ENCODE peak calls at places on chromosomes 6 and 20, in four cellular contexts. One of them, this sample, is unnamed.

GRCh38 chr6:25193147-25193864 is 85.9 kb upstream of the CARMIL1 start:
- DNase-seq in GM12878: no peak
- DNase-seq in HL-60: no peak
- DNase-seq in K562: no peak
- DNase-seq in this sample: no peak

GRCh38 chr6:43129434-43130194 is 41.5 kb upstream of the SRF start:
- DNase-seq in GM12878: no peak
- DNase-seq in K562: peak; percentile 75
- DNase-seq in HL-60: peak; percentile 20
- DNase-seq in this sample: no peak

GRCh38 chr6:10453596-10453995 is 38.7 kb upstream of the TFAP2A start:
- DNase-seq in HL-60: no peak
- DNase-seq in K562: no peak
- DNase-seq in GM12878: no peak
- DNase-seq in this sample: no peak

GRCh38 chr6:107047807-107048206 is 19.8 kb downstream of the MTRES1 start:
- DNase-seq in GM12878: no peak
- DNase-seq in HL-60: no peak
- DNase-seq in K562: no peak
- DNase-seq in this sample: no peak

GRCh38 chr20:63154395-63154794 is 61.5 kb downstream of the YTHDF1 start:
- DNase-seq in GM12878: no peak
- DNase-seq in K562: no peak
- DNase-seq in HL-60: no peak
- DNase-seq in this sample: no peak

GRCh38 chr6:90079555-90080490 is 185.6 kb downstream of the GJA10 start:
- DNase-seq in HL-60: no peak
- DNase-seq in GM12878: no peak
- DNase-seq in K562: no peak
- DNase-seq in this sample: no peak

GRCh38 chr6:11675610-11676009 is 103.0 kb downstream of the ADTRP start:
- DNase-seq in K562: no peak
- DNase-seq in HL-60: no peak
- DNase-seq in GM12878: no peak
- DNase-seq in this sample: no peak

GRCh38 chr6:145960918-145961604 is 3.1 kb downstream of the SHPRH start:
- DNase-seq in K562: no peak
- DNase-seq in GM12878: no peak
- DNase-seq in HL-60: peak; percentile 36
- DNase-seq in this sample: no peak

GRCh38 chr20:13840093-13840465 is 55.3 kb downstream of the NDUFAF5 start:
- DNase-seq in HL-60: no peak
- DNase-seq in GM12878: no peak
- DNase-seq in K562: no peak
- DNase-seq in this sample: no peak

GRCh38 chr6:5260111-5260620 is 584 bp downstream of the LYRM4 start:
- DNase-seq in K562: peak; percentile 88
- DNase-seq in HL-60: peak; percentile 79
- DNase-seq in GM12878: no peak
- DNase-seq in this sample: peak; percentile 64

GRCh38 chr20:53942121-53942816 is 128.1 kb downstream of the BCAS1 start:
- DNase-seq in K562: no peak
- DNase-seq in HL-60: no peak
- DNase-seq in GM12878: peak; percentile 63
- DNase-seq in this sample: no peak

GRCh38 chr6:150418825-150419594 is 50.2 kb downstream of the IYD start:
- DNase-seq in HL-60: peak; percentile 41
- DNase-seq in K562: peak; percentile 73
- DNase-seq in GM12878: no peak
- DNase-seq in this sample: peak; percentile 28

GRCh38 chr6:125781307-125781868 is 9.4 kb upstream of the NCOA7 start:
- DNase-seq in GM12878: no peak
- DNase-seq in K562: peak; percentile 34
- DNase-seq in HL-60: no peak
- DNase-seq in this sample: no peak

GRCh38 chr6:136657629-136658028 is 107.4 kb upstream of the MAP7 start:
- DNase-seq in GM12878: no peak
- DNase-seq in K562: no peak
- DNase-seq in HL-60: no peak
- DNase-seq in this sample: no peak

GRCh38 chr6:127582777-127583462 is 5.9 kb downstream of the C6orf58 start:
- DNase-seq in HL-60: no peak
- DNase-seq in GM12878: no peak
- DNase-seq in K562: no peak
- DNase-seq in this sample: no peak

GRCh38 chr6:85469276-85470022 is 19.6 kb downstream of the NT5E start:
- DNase-seq in GM12878: no peak
- DNase-seq in HL-60: no peak
- DNase-seq in K562: no peak
- DNase-seq in this sample: no peak

GRCh38 chr6:45376310-45377040 is 1.3 kb downstream of the SUPT3H start:
- DNase-seq in GM12878: no peak
- DNase-seq in HL-60: no peak
- DNase-seq in K562: no peak
- DNase-seq in this sample: no peak

GRCh38 chr6:75272145-75272840 is 12.3 kb downstream of the TMEM30A start:
- DNase-seq in HL-60: peak; percentile 55
- DNase-seq in K562: no peak
- DNase-seq in GM12878: no peak
- DNase-seq in this sample: no peak

GRCh38 chr6:129597023-129597713 is 112.8 kb downstream of the ARHGAP18 start:
- DNase-seq in GM12878: no peak
- DNase-seq in HL-60: no peak
- DNase-seq in K562: no peak
- DNase-seq in this sample: no peak

GRCh38 chr6:2426561-2427340 is 181.3 kb upstream of the GMDS start:
- DNase-seq in GM12878: no peak
- DNase-seq in K562: no peak
- DNase-seq in HL-60: no peak
- DNase-seq in this sample: no peak

GRCh38 chr6:152273002-152273401 is 364.2 kb downstream of the SYNE1 start:
- DNase-seq in HL-60: no peak
- DNase-seq in K562: no peak
- DNase-seq in GM12878: no peak
- DNase-seq in this sample: no peak

GRCh38 chr20:1184638-1185315 is at the start of gene TMEM74B:
- DNase-seq in GM12878: no peak
- DNase-seq in HL-60: no peak
- DNase-seq in K562: peak; percentile 29
- DNase-seq in this sample: peak; percentile 37

GRCh38 chr6:20997143-20997792 is 463.0 kb downstream of the CDKAL1 start:
- DNase-seq in HL-60: no peak
- DNase-seq in GM12878: no peak
- DNase-seq in K562: no peak
- DNase-seq in this sample: no peak

GRCh38 chr20:44523746-44524145 is 1.9 kb upstream of the SERINC3 start:
- DNase-seq in K562: no peak
- DNase-seq in HL-60: no peak
- DNase-seq in GM12878: no peak
- DNase-seq in this sample: no peak

GRCh38 chr20:14331671-14332070 is 5.7 kb downstream of the FLRT3 start:
- DNase-seq in HL-60: no peak
- DNase-seq in GM12878: no peak
- DNase-seq in K562: no peak
- DNase-seq in this sample: no peak

GRCh38 chr6:42679358-42679757 is 43.0 kb downstream of the PRPH2 start:
- DNase-seq in GM12878: no peak
- DNase-seq in K562: no peak
- DNase-seq in HL-60: no peak
- DNase-seq in this sample: no peak

GRCh38 chr6:56579155-56579851 is 63.4 kb downstream of the DST start:
- DNase-seq in GM12878: no peak
- DNase-seq in K562: no peak
- DNase-seq in HL-60: no peak
- DNase-seq in this sample: no peak

GRCh38 chr20:48204499-48204898 is 419.2 kb upstream of the SULF2 start:
- DNase-seq in HL-60: no peak
- DNase-seq in GM12878: no peak
- DNase-seq in K562: no peak
- DNase-seq in this sample: no peak
- TF ChIP-seq SPI1 in HL-60: no peak
- TF ChIP-seq SPI1 in GM12878: no peak
- TF ChIP-seq SPI1 in K562: no peak
- TF ChIP-seq SPI1 in this sample: no peak

GRCh38 chr20:32484221-32485125 is 100.7 kb downstream of the NOL4L start:
- DNase-seq in GM12878: no peak
- DNase-seq in HL-60: peak; percentile 36
- DNase-seq in K562: no peak
- DNase-seq in this sample: peak; percentile 28
- TF ChIP-seq SPI1 in GM12878: no peak
- TF ChIP-seq SPI1 in HL-60: no peak
- TF ChIP-seq SPI1 in K562: no peak
- TF ChIP-seq SPI1 in this sample: no peak

GRCh38 chr6:167092672-167093339 is 30.1 kb upstream of the CCR6 start:
- DNase-seq in GM12878: no peak
- DNase-seq in K562: no peak
- DNase-seq in HL-60: peak; percentile 35
- DNase-seq in this sample: no peak

GRCh38 chr6:167091149-167092107 is 31.5 kb upstream of the CCR6 start:
- DNase-seq in GM12878: no peak
- DNase-seq in HL-60: peak; percentile 74
- DNase-seq in K562: no peak
- DNase-seq in this sample: no peak

GRCh38 chr6:167087857-167088256 is 35.0 kb upstream of the CCR6 start:
- DNase-seq in GM12878: no peak
- DNase-seq in K562: no peak
- DNase-seq in HL-60: no peak
- DNase-seq in this sample: no peak

GRCh38 chr6:167089243-167090142 is 33.4 kb upstream of the CCR6 start:
- DNase-seq in HL-60: peak; percentile 21
- DNase-seq in K562: no peak
- DNase-seq in GM12878: no peak
- DNase-seq in this sample: no peak

DNA sequence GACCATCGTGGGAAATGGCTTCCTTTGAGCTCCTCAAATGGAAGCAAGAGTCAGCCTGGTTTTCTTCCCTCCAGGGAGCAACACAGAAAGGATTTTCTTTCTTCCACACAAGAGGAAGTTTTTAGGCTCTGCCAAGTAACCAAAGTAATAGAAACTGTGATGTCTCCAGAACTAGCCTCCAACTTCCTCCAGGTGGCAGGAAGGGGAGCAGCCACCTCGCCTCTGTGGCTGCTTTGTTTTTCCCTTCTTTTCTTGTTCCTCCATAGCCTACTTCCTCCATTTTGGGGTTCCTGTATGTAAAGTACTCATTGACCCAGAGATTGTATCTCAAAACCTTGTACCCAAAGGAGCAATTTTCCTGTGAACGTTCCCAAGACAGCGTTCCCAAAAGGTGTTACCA is 32.7 kb upstream of the CCR6 start:
- DNase-seq in GM12878: no peak
- DNase-seq in HL-60: peak; percentile 71
- DNase-seq in K562: no peak
- DNase-seq in this sample: no peak
- TF ChIP-seq SPI1 in GM12878: no peak
- TF ChIP-seq SPI1 in HL-60: no peak
- TF ChIP-seq SPI1 in K562: no peak
- TF ChIP-seq SPI1 in this sample: no peak

GRCh38 chr6:19608546-19608945 is 228.6 kb upstream of the ID4 start:
- DNase-seq in HL-60: no peak
- DNase-seq in K562: no peak
- DNase-seq in GM12878: no peak
- DNase-seq in this sample: no peak

GRCh38 chr6:19602614-19603013 is 234.6 kb upstream of the ID4 start:
- DNase-seq in HL-60: no peak
- DNase-seq in GM12878: no peak
- DNase-seq in K562: no peak
- DNase-seq in this sample: no peak

GRCh38 chr6:19605624-19606023 is 231.5 kb upstream of the ID4 start:
- DNase-seq in K562: no peak
- DNase-seq in HL-60: no peak
- DNase-seq in GM12878: no peak
- DNase-seq in this sample: no peak

GRCh38 chr6:19599813-19600464 is 237.2 kb upstream of the ID4 start:
- DNase-seq in K562: no peak
- DNase-seq in GM12878: no peak
- DNase-seq in HL-60: no peak
- DNase-seq in this sample: no peak

DNA sequence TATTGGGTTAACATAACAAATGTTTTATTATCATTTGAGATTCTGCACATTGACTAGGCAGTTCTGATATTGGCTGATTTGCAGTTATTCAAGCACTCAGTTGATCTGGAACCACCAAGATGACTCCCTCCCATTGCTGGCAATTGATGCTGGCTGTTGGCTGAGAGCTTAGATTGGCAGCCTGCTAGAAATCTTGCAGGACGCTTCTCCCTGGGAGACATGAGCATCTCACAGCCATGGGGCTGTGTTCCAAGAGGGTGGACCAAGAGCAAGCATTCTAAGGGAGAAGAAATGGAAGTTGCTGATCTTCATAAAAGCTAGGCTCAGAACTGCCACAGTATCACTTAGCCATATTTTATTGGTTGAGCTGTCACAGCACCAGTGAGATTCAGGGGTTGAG is 233.5 kb upstream of the ID4 start:
- DNase-seq in K562: no peak
- DNase-seq in GM12878: no peak
- DNase-seq in HL-60: no peak
- DNase-seq in this sample: no peak
- TF ChIP-seq SPI1 in K562: no peak
- TF ChIP-seq SPI1 in GM12878: no peak
- TF ChIP-seq SPI1 in HL-60: no peak
- TF ChIP-seq SPI1 in this sample: no peak

GRCh38 chr6:15870354-15871043 is 207.7 kb upstream of the DTNBP1 start:
- DNase-seq in HL-60: peak; percentile 36
- DNase-seq in GM12878: no peak
- DNase-seq in K562: no peak
- DNase-seq in this sample: no peak

GRCh38 chr6:15874351-15874750 is 211.5 kb upstream of the DTNBP1 start:
- DNase-seq in HL-60: no peak
- DNase-seq in K562: no peak
- DNase-seq in GM12878: no peak
- DNase-seq in this sample: no peak

GRCh38 chr6:15874821-15875220 is 212.0 kb upstream of the DTNBP1 start:
- DNase-seq in HL-60: no peak
- DNase-seq in K562: no peak
- DNase-seq in GM12878: no peak
- DNase-seq in this sample: no peak

GRCh38 chr6:15872252-15873103 is 209.7 kb upstream of the DTNBP1 start:
- DNase-seq in HL-60: no peak
- DNase-seq in K562: no peak
- DNase-seq in GM12878: no peak
- DNase-seq in this sample: no peak

DNA sequence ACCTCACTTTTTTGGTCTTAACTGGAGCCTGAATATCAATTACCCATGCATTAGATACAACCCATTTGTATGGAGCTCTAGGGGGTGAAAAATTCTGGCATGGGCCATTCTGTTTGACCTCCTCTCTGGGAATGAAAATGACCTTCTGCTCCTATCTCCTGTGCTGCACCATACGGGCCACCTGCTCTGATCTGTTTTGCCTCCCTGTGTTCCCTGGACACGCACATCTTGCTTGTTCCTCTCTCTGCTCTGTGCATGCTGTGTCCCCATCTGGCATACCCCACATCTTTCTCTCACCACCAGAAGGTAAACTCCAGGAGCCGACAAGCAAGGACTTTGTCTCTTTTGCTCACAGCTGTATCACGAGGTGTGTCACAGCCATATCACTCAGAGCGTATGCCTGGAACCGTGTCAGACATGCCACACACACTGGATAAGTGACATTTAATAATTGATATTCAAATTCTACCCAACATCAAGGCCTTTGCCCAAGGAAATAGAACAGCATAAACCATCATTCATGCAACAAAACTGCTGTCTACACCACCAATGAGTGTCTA is 208.5 kb upstream of the DTNBP1 start:
- DNase-seq in GM12878: no peak
- DNase-seq in K562: no peak
- DNase-seq in HL-60: no peak
- DNase-seq in this sample: no peak
- TF ChIP-seq SPI1 in GM12878: no peak
- TF ChIP-seq SPI1 in K562: no peak
- TF ChIP-seq SPI1 in HL-60: no peak
- TF ChIP-seq SPI1 in this sample: no peak